ENCODE peak calls at places on chromosomes 5 and 9, in eight cellular contexts. Z is naive B cell; A is right atrium auricular region; L is HCEC 1CT; G is HT-29; E is HFFc6; N is stimulated activated CD8-positive, alpha-beta memory T cell treated with anti-CD3 and anti-CD28 coated beads, Interleukin-4, amount 100 ng/mL, for 4 hours; O is iPS DF 6.9. K is an unnamed sample.

GRCh38 chr9:80873861-80874260 is 815.5 kb downstream of the TLE1 start:
- DNase-seq in Z (no peak), A (no peak), L (peak), G (no peak), E (no peak), N (no peak), O (no peak), K (peak)

GRCh38 chr5:44821164-44821563 is 12.4 kb downstream of the MRPS30 start:
- DNase-seq in Z (no peak), A (no peak), L (no peak), G (no peak), E (no peak), N (no peak), O (no peak), K (no peak)

GRCh38 chr9:127277770-127278169 is 13.2 kb downstream of the GARNL3 start:
- DNase-seq in Z (no peak), A (no peak), L (no peak), G (no peak), E (no peak), N (no peak), O (no peak), K (no peak)

GRCh38 chr5:28766565-28767158 is 1728.3 kb upstream of the CDH9 start:
- DNase-seq in Z (no peak), A (no peak), L (peak), G (peak), E (peak), N (no peak), O (no peak), K (no peak)

GRCh38 chr9:123063896-123064295 is 30.4 kb downstream of the GPR21 start:
- DNase-seq in Z (no peak), A (no peak), L (no peak), G (no peak), E (no peak), N (no peak), O (no peak), K (no peak)

GRCh38 chr5:74364507-74364906 is 276.0 kb downstream of the ENC1 start:
- DNase-seq in Z (no peak), A (no peak), L (no peak), G (no peak), E (no peak), N (no peak), O (no peak), K (no peak)

GRCh38 chr5:122258241-122258640 is 53.8 kb upstream of the SNCAIP start:
- DNase-seq in Z (no peak), A (no peak), L (no peak), G (no peak), E (no peak), N (no peak), O (no peak), K (no peak)

GRCh38 chr5:38796000-38796738 is 49.6 kb upstream of the OSMR start:
- DNase-seq in Z (no peak), A (no peak), L (peak), G (no peak), E (no peak), N (no peak), O (no peak), K (no peak)

GRCh38 chr9:101219030-101219429 is 165.8 kb downstream of the BAAT start:
- DNase-seq in Z (no peak), A (no peak), L (no peak), G (no peak), E (no peak), N (no peak), O (no peak), K (no peak)

GRCh38 chr9:108530141-108530540 is 325.6 kb downstream of the ACTL7B start:
- DNase-seq in Z (no peak), A (no peak), L (no peak), G (no peak), E (no peak), N (no peak), O (no peak), K (no peak)

GRCh38 chr5:43215073-43215631 is 23.1 kb downstream of the NIM1K start:
- DNase-seq in Z (no peak), A (no peak), L (peak), G (no peak), E (peak), N (no peak), O (no peak), K (no peak)

GRCh38 chr9:116422119-116422979 is 264.8 kb upstream of the TRIM32 start:
- DNase-seq in Z (no peak), A (no peak), L (no peak), G (no peak), E (no peak), N (no peak), O (no peak), K (no peak)

GRCh38 chr5:135426102-135427082 is 20.8 kb downstream of the DCANP1 start:
- DNase-seq in Z (peak), A (no peak), L (peak), G (peak), E (peak), N (no peak), O (no peak), K (no peak)

GRCh38 chr5:145936401-145937131 is at the start of gene SH3RF2:
- DNase-seq in Z (no peak), A (no peak), L (peak), G (peak), E (peak), N (no peak), O (peak), K (no peak)

K was measured in GM04504.